ENCODE peak calls at places on chromosome X, in six cellular contexts. One of them, this sample, is unnamed.

GRCh38 chrX:118455013-118455412 is 40.6 kb upstream of the DOCK11 start:
- DNase-seq in mucosa of descending colon: no peak
- DNase-seq in fibroblast of lung: no peak
- DNase-seq in chondrocyte: no peak
- DNase-seq in testis: no peak
- DNase-seq in CD4-positive, alpha-beta T cell: no peak
- DNase-seq in this sample: no peak

GRCh38 chrX:72208126-72208525 is 26.6 kb downstream of the PIN4 start:
- DNase-seq in mucosa of descending colon: no peak
- DNase-seq in fibroblast of lung: no peak
- DNase-seq in chondrocyte: no peak
- DNase-seq in testis: no peak
- DNase-seq in CD4-positive, alpha-beta T cell: no peak
- DNase-seq in this sample: no peak

GRCh38 chrX:23803931-23804381 is 21.0 kb downstream of the SAT1 start:
- DNase-seq in mucosa of descending colon: no peak
- DNase-seq in fibroblast of lung: peak
- DNase-seq in chondrocyte: no peak
- DNase-seq in testis: peak
- DNase-seq in CD4-positive, alpha-beta T cell: no peak
- DNase-seq in this sample: no peak

GRCh38 chrX:128975716-128976115 is 547.6 kb downstream of the SMARCA1 start:
- DNase-seq in mucosa of descending colon: peak
- DNase-seq in fibroblast of lung: no peak
- DNase-seq in chondrocyte: no peak
- DNase-seq in testis: peak
- DNase-seq in CD4-positive, alpha-beta T cell: no peak
- DNase-seq in this sample: peak

GRCh38 chrX:14030248-14030592 is 528 bp upstream of the GEMIN8 start:
- DNase-seq in mucosa of descending colon: no peak
- DNase-seq in fibroblast of lung: peak
- DNase-seq in chondrocyte: no peak
- DNase-seq in testis: no peak
- DNase-seq in CD4-positive, alpha-beta T cell: no peak
- DNase-seq in this sample: no peak

GRCh38 chrX:53580742-53581504 is 105.6 kb downstream of the HUWE1 start:
- DNase-seq in mucosa of descending colon: no peak
- DNase-seq in fibroblast of lung: no peak
- DNase-seq in chondrocyte: no peak
- DNase-seq in testis: no peak
- DNase-seq in CD4-positive, alpha-beta T cell: no peak
- DNase-seq in this sample: no peak

GRCh38 chrX:68666580-68666979 is 19.1 kb downstream of the STARD8 start:
- DNase-seq in mucosa of descending colon: no peak
- DNase-seq in fibroblast of lung: no peak
- DNase-seq in chondrocyte: no peak
- DNase-seq in testis: no peak
- DNase-seq in CD4-positive, alpha-beta T cell: no peak
- DNase-seq in this sample: no peak

GRCh38 chrX:97685753-97686152 is 802.0 kb downstream of the RPA4 start:
- DNase-seq in mucosa of descending colon: peak
- DNase-seq in fibroblast of lung: peak
- DNase-seq in chondrocyte: no peak
- DNase-seq in testis: peak
- DNase-seq in CD4-positive, alpha-beta T cell: no peak
- DNase-seq in this sample: no peak

GRCh38 chrX:25016938-25017598 is 1.3 kb upstream of the ARX start:
- DNase-seq in mucosa of descending colon: no peak
- DNase-seq in fibroblast of lung: no peak
- DNase-seq in chondrocyte: no peak
- DNase-seq in testis: no peak
- DNase-seq in CD4-positive, alpha-beta T cell: no peak
- DNase-seq in this sample: no peak

GRCh38 chrX:11137543-11138139 is 26.5 kb downstream of the HCCS start:
- DNase-seq in mucosa of descending colon: peak
- DNase-seq in fibroblast of lung: peak
- DNase-seq in chondrocyte: no peak
- DNase-seq in testis: no peak
- DNase-seq in CD4-positive, alpha-beta T cell: no peak
- DNase-seq in this sample: no peak

GRCh38 chrX:805988-806387 is 175.4 kb downstream of the SHOX start:
- DNase-seq in mucosa of descending colon: no peak
- DNase-seq in fibroblast of lung: no peak
- DNase-seq in chondrocyte: no peak
- DNase-seq in testis: no peak
- DNase-seq in CD4-positive, alpha-beta T cell: no peak
- DNase-seq in this sample: no peak

GRCh38 chrX:132908891-132909290 is 49.5 kb downstream of the HS6ST2 start:
- DNase-seq in mucosa of descending colon: no peak
- DNase-seq in fibroblast of lung: no peak
- DNase-seq in chondrocyte: no peak
- DNase-seq in testis: no peak
- DNase-seq in CD4-positive, alpha-beta T cell: no peak
- DNase-seq in this sample: no peak

GRCh38 chrX:17464196-17464595 is 89.2 kb downstream of the NHS start:
- DNase-seq in mucosa of descending colon: no peak
- DNase-seq in fibroblast of lung: no peak
- DNase-seq in chondrocyte: no peak
- DNase-seq in testis: no peak
- DNase-seq in CD4-positive, alpha-beta T cell: no peak
- DNase-seq in this sample: no peak

GRCh38 chrX:9665113-9665512 is 100.5 kb downstream of the GPR143 start:
- DNase-seq in mucosa of descending colon: no peak
- DNase-seq in fibroblast of lung: no peak
- DNase-seq in chondrocyte: no peak
- DNase-seq in testis: no peak
- DNase-seq in CD4-positive, alpha-beta T cell: no peak
- DNase-seq in this sample: no peak

GRCh38 chrX:115297189-115297588 is 7.7 kb downstream of the LUZP4 start:
- DNase-seq in mucosa of descending colon: no peak
- DNase-seq in fibroblast of lung: no peak
- DNase-seq in chondrocyte: no peak
- DNase-seq in testis: no peak
- DNase-seq in CD4-positive, alpha-beta T cell: no peak
- DNase-seq in this sample: no peak

GRCh38 chrX:6021316-6022091 is 207.2 kb downstream of the NLGN4X start:
- DNase-seq in mucosa of descending colon: peak
- DNase-seq in fibroblast of lung: no peak
- DNase-seq in chondrocyte: no peak
- DNase-seq in testis: peak
- DNase-seq in CD4-positive, alpha-beta T cell: no peak
- DNase-seq in this sample: peak

GRCh38 chrX:29225670-29226069 is 638.4 kb downstream of the IL1RAPL1 start:
- DNase-seq in mucosa of descending colon: no peak
- DNase-seq in fibroblast of lung: no peak
- DNase-seq in chondrocyte: no peak
- DNase-seq in testis: no peak
- DNase-seq in CD4-positive, alpha-beta T cell: no peak
- DNase-seq in this sample: no peak

GRCh38 chrX:129876734-129877395 is 29.1 kb upstream of the UTP14A start:
- DNase-seq in mucosa of descending colon: no peak
- DNase-seq in fibroblast of lung: peak
- DNase-seq in chondrocyte: no peak
- DNase-seq in testis: no peak
- DNase-seq in CD4-positive, alpha-beta T cell: no peak
- DNase-seq in this sample: no peak

GRCh38 chrX:14013074-14013473 is 16.6 kb downstream of the GEMIN8 start:
- DNase-seq in mucosa of descending colon: no peak
- DNase-seq in fibroblast of lung: peak
- DNase-seq in chondrocyte: no peak
- DNase-seq in testis: no peak
- DNase-seq in CD4-positive, alpha-beta T cell: no peak
- DNase-seq in this sample: no peak

GRCh38 chrX:42577936-42578335 is 200.0 kb downstream of the PPP1R2C start:
- DNase-seq in mucosa of descending colon: peak
- DNase-seq in fibroblast of lung: no peak
- DNase-seq in chondrocyte: no peak
- DNase-seq in testis: no peak
- DNase-seq in CD4-positive, alpha-beta T cell: no peak
- DNase-seq in this sample: no peak

GRCh38 chrX:108250654-108251579 is 159.3 kb downstream of the ATG4A start:
- DNase-seq in mucosa of descending colon: no peak
- DNase-seq in fibroblast of lung: no peak
- DNase-seq in chondrocyte: no peak
- DNase-seq in testis: no peak
- DNase-seq in CD4-positive, alpha-beta T cell: no peak
- DNase-seq in this sample: no peak

GRCh38 chrX:67543818-67544217 is at the start of gene AR:
- DNase-seq in mucosa of descending colon: peak
- DNase-seq in fibroblast of lung: peak
- DNase-seq in chondrocyte: peak
- DNase-seq in testis: peak
- DNase-seq in CD4-positive, alpha-beta T cell: no peak
- DNase-seq in this sample: no peak

GRCh38 chrX:130994671-130995070 is 63.5 kb upstream of the ARHGAP36 start:
- DNase-seq in mucosa of descending colon: peak
- DNase-seq in fibroblast of lung: peak
- DNase-seq in chondrocyte: no peak
- DNase-seq in testis: peak
- DNase-seq in CD4-positive, alpha-beta T cell: no peak
- DNase-seq in this sample: peak
- TF ChIP-seq CTCF in mucosa of descending colon: no peak
- TF ChIP-seq CTCF in fibroblast of lung: peak
- TF ChIP-seq CTCF in chondrocyte: peak
- TF ChIP-seq CTCF in testis: peak
- TF ChIP-seq CTCF in CD4-positive, alpha-beta T cell: no peak
- TF ChIP-seq CTCF in this sample: peak

DNA sequence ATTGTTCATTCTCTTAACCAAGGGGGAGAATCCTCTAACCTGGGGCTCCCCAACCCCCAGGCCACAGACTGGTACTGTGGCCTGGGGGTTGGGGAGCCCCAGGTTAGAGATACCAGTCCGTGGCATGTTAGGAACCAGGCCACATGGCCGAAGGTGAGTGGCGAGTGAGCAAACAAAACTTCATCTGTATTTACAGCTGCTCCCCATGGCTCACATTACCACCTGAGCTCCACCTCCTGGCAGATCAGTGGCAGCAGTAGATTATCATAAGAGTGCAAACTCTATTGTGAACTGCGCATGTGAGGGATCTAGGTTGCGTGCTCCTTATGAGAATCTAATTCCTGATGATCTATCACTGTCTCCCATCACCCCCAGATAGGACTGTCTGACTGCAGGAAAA is 957.2 kb upstream of the PRKX start:
- DNase-seq in mucosa of descending colon: no peak
- DNase-seq in fibroblast of lung: no peak
- DNase-seq in chondrocyte: no peak
- DNase-seq in testis: no peak
- DNase-seq in CD4-positive, alpha-beta T cell: no peak
- DNase-seq in this sample: no peak
- TF ChIP-seq CTCF in mucosa of descending colon: no peak
- TF ChIP-seq CTCF in fibroblast of lung: no peak
- TF ChIP-seq CTCF in chondrocyte: no peak
- TF ChIP-seq CTCF in testis: no peak
- TF ChIP-seq CTCF in CD4-positive, alpha-beta T cell: no peak
- TF ChIP-seq CTCF in this sample: no peak

GRCh38 chrX:12770440-12770839 is 20.8 kb upstream of the PRPS2 start:
- DNase-seq in mucosa of descending colon: peak
- DNase-seq in fibroblast of lung: peak
- DNase-seq in chondrocyte: no peak
- DNase-seq in testis: no peak
- DNase-seq in CD4-positive, alpha-beta T cell: no peak
- DNase-seq in this sample: no peak
- TF ChIP-seq CTCF in mucosa of descending colon: no peak
- TF ChIP-seq CTCF in fibroblast of lung: peak
- TF ChIP-seq CTCF in chondrocyte: peak
- TF ChIP-seq CTCF in testis: peak
- TF ChIP-seq CTCF in CD4-positive, alpha-beta T cell: peak
- TF ChIP-seq CTCF in this sample: peak

GRCh38 chrX:48703642-48704481 is 7.3 kb downstream of the SUV39H1 start:
- DNase-seq in mucosa of descending colon: peak
- DNase-seq in fibroblast of lung: peak
- DNase-seq in chondrocyte: no peak
- DNase-seq in testis: no peak
- DNase-seq in CD4-positive, alpha-beta T cell: no peak
- DNase-seq in this sample: no peak
- TF ChIP-seq CTCF in mucosa of descending colon: no peak
- TF ChIP-seq CTCF in fibroblast of lung: peak
- TF ChIP-seq CTCF in chondrocyte: no peak
- TF ChIP-seq CTCF in testis: no peak
- TF ChIP-seq CTCF in CD4-positive, alpha-beta T cell: no peak
- TF ChIP-seq CTCF in this sample: no peak

GRCh38 chrX:45846328-45846727 is 645.7 kb upstream of the DIPK2B start:
- DNase-seq in mucosa of descending colon: no peak
- DNase-seq in fibroblast of lung: no peak
- DNase-seq in chondrocyte: no peak
- DNase-seq in testis: no peak
- DNase-seq in CD4-positive, alpha-beta T cell: no peak
- DNase-seq in this sample: no peak

GRCh38 chrX:45845142-45845541 is 644.5 kb upstream of the DIPK2B start:
- DNase-seq in mucosa of descending colon: no peak
- DNase-seq in fibroblast of lung: no peak
- DNase-seq in chondrocyte: no peak
- DNase-seq in testis: no peak
- DNase-seq in CD4-positive, alpha-beta T cell: no peak
- DNase-seq in this sample: no peak

GRCh38 chrX:45842916-45843315 is 642.2 kb upstream of the DIPK2B start:
- DNase-seq in mucosa of descending colon: no peak
- DNase-seq in fibroblast of lung: no peak
- DNase-seq in chondrocyte: no peak
- DNase-seq in testis: no peak
- DNase-seq in CD4-positive, alpha-beta T cell: no peak
- DNase-seq in this sample: no peak

GRCh38 chrX:45842207-45842900 is 641.7 kb upstream of the DIPK2B start:
- DNase-seq in mucosa of descending colon: no peak
- DNase-seq in fibroblast of lung: no peak
- DNase-seq in chondrocyte: no peak
- DNase-seq in testis: no peak
- DNase-seq in CD4-positive, alpha-beta T cell: no peak
- DNase-seq in this sample: no peak

DNA sequence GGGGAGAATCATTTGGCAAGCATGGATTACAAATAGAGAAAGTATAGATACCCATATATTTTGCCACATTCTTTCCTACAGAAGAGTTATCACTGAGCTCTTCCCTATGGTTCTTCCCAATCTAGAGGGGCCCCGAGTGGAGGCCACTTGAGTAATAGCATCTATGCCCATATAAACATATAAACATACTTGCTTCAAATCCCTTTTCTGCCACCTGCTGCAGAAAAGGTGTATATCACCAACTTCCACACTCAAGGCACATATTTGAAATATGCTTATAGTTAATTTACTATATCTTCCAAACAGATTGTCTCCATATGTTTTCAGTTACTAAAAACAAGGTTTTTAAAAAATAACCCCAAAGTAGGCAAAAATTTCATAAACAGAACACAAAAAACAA is 642.8 kb upstream of the DIPK2B start:
- DNase-seq in mucosa of descending colon: peak
- DNase-seq in fibroblast of lung: peak
- DNase-seq in chondrocyte: no peak
- DNase-seq in testis: no peak
- DNase-seq in CD4-positive, alpha-beta T cell: no peak
- DNase-seq in this sample: no peak
- TF ChIP-seq CTCF in mucosa of descending colon: no peak
- TF ChIP-seq CTCF in fibroblast of lung: no peak
- TF ChIP-seq CTCF in chondrocyte: peak
- TF ChIP-seq CTCF in testis: no peak
- TF ChIP-seq CTCF in CD4-positive, alpha-beta T cell: peak
- TF ChIP-seq CTCF in this sample: peak

This sample was measured in progenitor cell of endocrine pancreas.